ENCODE peak calls at places on chromosomes 12 and 14, in six cellular contexts. E is CD8-positive, alpha-beta memory T cell; T is IMR-90; C is HEK293T; Z is neural crest cell; K is GM19239. Q is an unnamed sample.

GRCh38 chr14:104315625-104316024 is 177.2 kb downstream of the KIF26A start:
- DNase-seq in E (no peak), T (no peak), C (no peak), Z (no peak), K (no peak), Q (no peak)

GRCh38 chr12:19074700-19075099 is 54.8 kb upstream of the PLEKHA5 start:
- DNase-seq in E (no peak), T (peak), C (no peak), Z (no peak), K (no peak), Q (no peak)

GRCh38 chr12:49190317-49190716 is 1.4 kb upstream of the TUBA1A start:
- DNase-seq in E (no peak), T (no peak), C (no peak), Z (no peak), K (no peak), Q (no peak)

GRCh38 chr12:113643575-113643974 is 171.9 kb upstream of the LHX5 start:
- DNase-seq in E (no peak), T (no peak), C (no peak), Z (no peak), K (no peak), Q (no peak)

GRCh38 chr14:64704145-64704742 is at the start of gene PLEKHG3:
- DNase-seq in E (no peak), T (peak), C (peak), Z (peak), K (no peak), Q (no peak)

GRCh38 chr12:122203968-122204828 is 689 bp downstream of the B3GNT4 start:
- DNase-seq in E (no peak), T (no peak), C (no peak), Z (peak), K (no peak), Q (no peak)

GRCh38 chr12:70049596-70050360 is 193.5 kb upstream of the CNOT2 start:
- DNase-seq in E (no peak), T (no peak), C (no peak), Z (no peak), K (peak), Q (no peak)

GRCh38 chr14:77039285-77040058 is 11.0 kb upstream of the IRF2BPL start:
- DNase-seq in E (no peak), T (peak), C (no peak), Z (no peak), K (no peak), Q (no peak)

GRCh38 chr14:69055125-69055524 is 76.0 kb upstream of the ACTN1 start:
- DNase-seq in E (no peak), T (peak), C (no peak), Z (no peak), K (no peak), Q (no peak)

GRCh38 chr14:39272918-39273317 is 39.2 kb downstream of the MIA2 start:
- DNase-seq in E (no peak), T (no peak), C (no peak), Z (no peak), K (no peak), Q (no peak)

GRCh38 chr14:61355892-61356325 is 34.5 kb downstream of the PRKCH start:
- DNase-seq in E (no peak), T (peak), C (no peak), Z (no peak), K (no peak), Q (peak)

GRCh38 chr12:42607584-42607984 is 18.0 kb upstream of the PRICKLE1 start:
- DNase-seq in E (no peak), T (no peak), C (no peak), Z (no peak), K (no peak), Q (no peak)

GRCh38 chr12:39603065-39603464 is 16.5 kb downstream of the ABCD2 start:
- DNase-seq in E (no peak), T (no peak), C (no peak), Z (no peak), K (no peak), Q (no peak)

GRCh38 chr12:70367268-70368141 is 1.4 kb downstream of the KCNMB4 start:
- DNase-seq in E (no peak), T (peak), C (peak), Z (no peak), K (no peak), Q (no peak)

GRCh38 chr14:22379727-22380126 is 209.3 kb downstream of the DAD1 start:
- DNase-seq in E (no peak), T (peak), C (no peak), Z (no peak), K (no peak), Q (no peak)

GRCh38 chr14:65428691-65429090 is 16.2 kb downstream of the FUT8 start:
- DNase-seq in E (no peak), T (no peak), C (no peak), Z (no peak), K (no peak), Q (no peak)

GRCh38 chr12:31958601-31959000 is 614 bp upstream of the RESF1 start:
- DNase-seq in E (no peak), T (no peak), C (no peak), Z (no peak), K (no peak), Q (no peak)

GRCh38 chr14:58272589-58273372 is 25.6 kb upstream of the ARID4A start:
- DNase-seq in E (no peak), T (peak), C (peak), Z (no peak), K (no peak), Q (no peak)

GRCh38 chr12:122227341-122227740 is 1.5 kb upstream of the DIABLO start:
- DNase-seq in E (peak), T (no peak), C (no peak), Z (no peak), K (no peak), Q (peak)

GRCh38 chr12:101696477-101697196 is 803 bp upstream of the CHPT1 start:
- DNase-seq in E (peak), T (no peak), C (no peak), Z (no peak), K (peak), Q (no peak)

GRCh38 chr12:81255456-81255855 is 177.6 kb downstream of the ACSS3 start:
- DNase-seq in E (no peak), T (no peak), C (no peak), Z (no peak), K (no peak), Q (no peak)

GRCh38 chr14:30610719-30611388 is 11.3 kb upstream of the SCFD1 start:
- DNase-seq in E (no peak), T (peak), C (peak), Z (no peak), K (no peak), Q (no peak)

GRCh38 chr12:29519585-29520182 is 22.2 kb upstream of the OVCH1 start:
- DNase-seq in E (peak), T (peak), C (peak), Z (peak), K (peak), Q (no peak)

GRCh38 chr12:59940676-59941342 is 345.0 kb downstream of the SLC16A7 start:
- DNase-seq in E (no peak), T (no peak), C (no peak), Z (no peak), K (no peak), Q (no peak)

GRCh38 chr14:103686831-103687485 is 28.3 kb downstream of the XRCC3 start:
- DNase-seq in E (no peak), T (peak), C (no peak), Z (no peak), K (no peak), Q (no peak)

GRCh38 chr12:79547735-79548347 is 142.9 kb downstream of the PAWR start:
- DNase-seq in E (no peak), T (peak), C (peak), Z (peak), K (peak), Q (no peak)